ENCODE peak calls at places on chromosome 15, in nine cellular contexts. V is sigmoid colon; I is AG09319; C is stimulated activated CD8-positive, alpha-beta memory T cell treated with anti-CD3 and anti-CD28 coated beads, Interleukin-15, amount 100 ng/mL, for 4 hours; E is mesenteric fat pad; L is fibroblast of gingiva; Q is psoas muscle; K is omental fat pad; J is CD4-positive, alpha-beta T cell. U is an unnamed sample.

GRCh38 chr15:51907136-51907862 is 64.3 kb downstream of the LEO1 start:
- DNase-seq in V (no peak), I (no peak), C (no peak), E (no peak), L (peak; percentile 69), Q (no peak), K (no peak), J (no peak), U (no peak)

GRCh38 chr15:70226337-70226980 is 128.7 kb upstream of the TLE3 start:
- DNase-seq in V (no peak), I (no peak), C (no peak), E (no peak), L (no peak), Q (no peak), K (no peak), J (no peak), U (no peak)

GRCh38 chr15:100879461-100880138 is at the start of gene ALDH1A3:
- DNase-seq in V (peak; percentile 88), I (no peak), C (no peak), E (peak; percentile 89), L (peak; percentile 42), Q (peak; percentile 83), K (no peak), J (no peak), U (no peak)

GRCh38 chr15:78712797-78713515 is 71.9 kb upstream of the CHRNB4 start:
- DNase-seq in V (no peak), I (no peak), C (no peak), E (no peak), L (no peak), Q (no peak), K (no peak), J (no peak), U (no peak)

GRCh38 chr15:62742409-62743171 is 300.0 kb upstream of the TPM1 start:
- DNase-seq in V (peak; percentile 92), I (peak; percentile 85), C (no peak), E (no peak), L (peak; percentile 99), Q (peak; percentile 83), K (peak; percentile 33), J (no peak), U (peak; percentile 14)

GRCh38 chr15:30827625-30828303 is 76.0 kb upstream of the FAN1 start:
- DNase-seq in V (no peak), I (no peak), C (no peak), E (no peak), L (no peak), Q (no peak), K (no peak), J (no peak), U (no peak)

GRCh38 chr15:100263721-100264455 is 77.9 kb downstream of the ADAMTS17 start:
- DNase-seq in V (no peak), I (no peak), C (no peak), E (peak; percentile 81), L (no peak), Q (no peak), K (no peak), J (no peak), U (no peak)

GRCh38 chr15:74174966-74175270 is 1.4 kb downstream of the ISLR start:
- DNase-seq in V (no peak), I (no peak), C (no peak), E (peak; percentile 85), L (no peak), Q (no peak), K (no peak), J (no peak), U (no peak)

GRCh38 chr15:78840661-78841060 is 29.4 kb upstream of the ADAMTS7 start:
- DNase-seq in V (no peak), I (no peak), C (no peak), E (no peak), L (no peak), Q (no peak), K (no peak), J (no peak), U (no peak)

GRCh38 chr15:55587321-55588069 is 650 bp downstream of the PYGO1 start:
- DNase-seq in V (peak; percentile 66), I (no peak), C (no peak), E (no peak), L (peak; percentile 46), Q (peak; percentile 69), K (no peak), J (no peak), U (no peak)

GRCh38 chr15:41923424-41923999 is 29.7 kb upstream of the SPTBN5 start:
- DNase-seq in V (no peak), I (no peak), C (no peak), E (no peak), L (no peak), Q (no peak), K (no peak), J (no peak), U (no peak)

GRCh38 chr15:43225201-43225949 is 4.6 kb upstream of the EPB42 start:
- DNase-seq in V (no peak), I (no peak), C (no peak), E (peak; percentile 6), L (peak; percentile 46), Q (no peak), K (no peak), J (no peak), U (no peak)